ENCODE peak calls at places on chromosomes 16 and 17, in ten cellular contexts. N, M, Q, R, W, Z, E, P, C and O are unnamed samples.

GRCh38 chr17:81991684-81992513 is 14.5 kb downstream of the ASPSCR1 start:
- DNase-seq in N (peak; percentile 87), M (no peak), Q (no peak), R (peak; percentile 77), W (no peak), Z (no peak), E (no peak), P (no peak), C (peak; percentile 96), O (no peak)

GRCh38 chr16:57988929-57989328 is 11.5 kb downstream of the ZNF319 start:
- DNase-seq in N (peak; percentile 84), M (no peak), Q (no peak), R (peak; percentile 86), W (no peak), Z (no peak), E (no peak), P (no peak), C (no peak), O (no peak)

GRCh38 chr17:66834426-66834918 is 445 bp upstream of the CACNG5 start:
- DNase-seq in N (no peak), M (no peak), Q (peak; percentile 4), R (no peak), W (no peak), Z (no peak), E (no peak), P (no peak), C (no peak), O (no peak)

GRCh38 chr17:41966453-41967140 is at the start of gene CNP:
- DNase-seq in N (peak; percentile 88), M (peak; percentile 73), Q (peak; percentile 91), R (peak; percentile 85), W (peak; percentile 90), Z (peak; percentile 92), E (peak; percentile 8), P (no peak), C (peak; percentile 94), O (no peak)

GRCh38 chr16:77064037-77064436 is 127.0 kb upstream of the MON1B start:
- DNase-seq in N (no peak), M (no peak), Q (peak; percentile 12), R (no peak), W (no peak), Z (no peak), E (no peak), P (no peak), C (no peak), O (no peak)

GRCh38 chr17:73027130-73027741 is 65.3 kb downstream of the SLC39A11 start:
- DNase-seq in N (no peak), M (no peak), Q (no peak), R (no peak), W (no peak), Z (no peak), E (no peak), P (no peak), C (no peak), O (no peak)

GRCh38 chr16:13921328-13921727 is 1.4 kb downstream of the ERCC4 start:
- DNase-seq in N (peak; percentile 20), M (no peak), Q (no peak), R (no peak), W (no peak), Z (no peak), E (no peak), P (no peak), C (no peak), O (no peak)

GRCh38 chr16:4273858-4274291 is 1.1 kb upstream of the TFAP4 start:
- DNase-seq in N (peak; percentile 33), M (peak; percentile 51), Q (peak; percentile 94), R (peak; percentile 47), W (peak; percentile 82), Z (no peak), E (no peak), P (no peak), C (peak; percentile 62), O (no peak)

GRCh38 chr17:80476877-80477646 is 655 bp upstream of the NPTX1 start:
- DNase-seq in N (no peak), M (no peak), Q (no peak), R (no peak), W (no peak), Z (no peak), E (no peak), P (no peak), C (no peak), O (no peak)

DNA sequence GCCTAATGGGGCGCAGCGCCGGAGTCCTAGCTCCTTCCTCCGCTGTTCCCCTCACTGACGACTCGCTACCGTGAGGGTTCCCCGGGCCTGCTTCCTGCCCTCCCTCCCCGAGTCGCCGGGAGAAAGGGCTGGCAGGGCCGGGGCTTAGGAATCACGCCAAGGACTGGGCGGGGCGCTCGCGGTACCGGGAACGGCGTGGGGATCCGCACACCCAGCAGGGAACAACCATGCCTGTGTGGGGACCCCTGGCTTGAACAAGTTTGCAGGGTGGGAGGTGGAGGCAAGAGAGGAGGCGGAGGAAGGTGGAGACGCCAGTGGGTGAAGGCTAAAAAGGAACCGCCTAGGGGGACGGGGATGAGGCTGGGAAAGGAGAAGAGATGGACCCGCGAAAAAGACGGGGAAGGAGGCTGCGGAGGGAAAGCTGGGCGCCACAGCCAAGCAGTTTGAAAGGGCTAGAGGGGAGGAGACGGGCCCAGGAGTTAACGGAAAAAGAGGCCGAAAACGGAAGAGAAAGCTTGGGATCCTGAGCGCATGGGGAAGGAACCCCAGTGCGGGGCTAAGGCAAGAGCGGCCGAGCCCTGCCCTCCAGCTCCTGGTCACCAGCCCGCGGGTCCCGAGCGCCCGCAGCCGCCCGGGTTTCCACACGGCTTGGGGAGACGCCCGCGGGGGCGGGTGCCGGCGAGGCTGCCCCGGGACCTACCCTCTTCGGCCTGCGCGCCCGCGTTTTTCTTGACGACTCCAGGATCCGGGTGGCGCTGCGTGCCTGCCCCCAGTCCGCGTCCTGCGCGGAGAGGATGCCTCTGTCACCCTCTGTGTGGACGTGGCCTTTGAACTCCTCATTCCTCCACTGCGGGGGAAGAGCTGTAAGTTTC is 1.3 kb upstream of the CDH11 start:
- DNase-seq in N (peak; percentile 33), M (no peak), Q (peak; percentile 59), R (peak; percentile 56), W (no peak), Z (no peak), E (no peak), P (no peak), C (peak; percentile 26), O (no peak)
- TF ChIP-seq POLR2AphosphoS5 in N (peak; percentile 20), M (no peak), Q (no peak), R (peak; percentile 74), W (no peak), Z (no peak), E (no peak), P (no peak), C (peak; percentile 16), O (no peak)

GRCh38 chr16:81266680-81267095 is 28.2 kb downstream of the BCO1 start:
- DNase-seq in N (no peak), M (no peak), Q (no peak), R (no peak), W (no peak), Z (no peak), E (no peak), P (no peak), C (peak; percentile 69), O (no peak)
- TF ChIP-seq POLR2AphosphoS5 in N (no peak), M (no peak), Q (no peak), R (no peak), W (no peak), Z (no peak), E (no peak), P (no peak), C (no peak), O (no peak)

GRCh38 chr17:74437702-74438101 is 5.8 kb downstream of the GPRC5C start:
- DNase-seq in N (no peak), M (peak; percentile 37), Q (peak; percentile 65), R (no peak), W (no peak), Z (no peak), E (no peak), P (no peak), C (no peak), O (no peak)

GRCh38 chr17:74431568-74432483 is at the start of gene GPRC5C:
- DNase-seq in N (peak; percentile 96), M (peak; percentile 66), Q (peak; percentile 88), R (peak; percentile 86), W (peak; percentile 82), Z (peak; percentile 80), E (no peak), P (no peak), C (peak; percentile 95), O (no peak)

GRCh38 chr17:74433421-74434121 is 1.7 kb downstream of the GPRC5C start:
- DNase-seq in N (no peak), M (no peak), Q (peak; percentile 60), R (no peak), W (no peak), Z (no peak), E (no peak), P (no peak), C (peak; percentile 59), O (no peak)

GRCh38 chr17:74432484-74433391 is 850 bp downstream of the GPRC5C start:
- DNase-seq in N (no peak), M (no peak), Q (peak; percentile 73), R (no peak), W (peak; percentile 64), Z (no peak), E (no peak), P (no peak), C (no peak), O (no peak)

DNA sequence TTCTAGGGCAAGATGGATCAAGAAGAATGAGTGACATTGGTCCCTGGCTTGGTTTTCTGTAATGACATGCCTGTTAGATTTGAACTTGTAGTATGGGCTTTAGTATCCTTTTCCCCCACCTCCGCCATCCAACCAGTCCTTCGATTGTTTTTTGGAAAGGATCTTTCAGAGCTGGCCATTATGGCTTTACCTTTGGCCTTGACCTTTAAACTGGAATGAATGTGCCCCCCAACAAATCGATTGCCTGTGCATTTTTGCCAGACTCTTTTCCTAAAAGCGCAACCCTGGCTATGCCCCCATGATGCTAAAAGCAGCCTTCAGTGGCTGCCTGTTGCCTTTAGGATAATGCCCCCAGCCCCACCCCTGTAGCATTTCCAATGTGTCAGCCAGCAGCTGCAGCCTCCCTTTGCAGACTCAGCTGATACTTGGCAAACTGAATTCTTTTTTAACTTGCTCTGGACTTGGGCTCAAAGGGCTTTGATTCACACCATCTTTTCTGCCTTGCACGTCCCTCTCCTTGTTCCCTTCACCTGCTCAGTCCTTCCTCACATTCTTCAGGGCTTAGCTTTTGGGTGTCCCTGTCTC is 4.0 kb downstream of the GPRC5C start:
- DNase-seq in N (no peak), M (no peak), Q (no peak), R (no peak), W (no peak), Z (no peak), E (no peak), P (no peak), C (no peak), O (no peak)
- TF ChIP-seq POLR2AphosphoS5 in N (no peak), M (no peak), Q (no peak), R (no peak), W (no peak), Z (no peak), E (no peak), P (no peak), C (no peak), O (no peak)

DNA sequence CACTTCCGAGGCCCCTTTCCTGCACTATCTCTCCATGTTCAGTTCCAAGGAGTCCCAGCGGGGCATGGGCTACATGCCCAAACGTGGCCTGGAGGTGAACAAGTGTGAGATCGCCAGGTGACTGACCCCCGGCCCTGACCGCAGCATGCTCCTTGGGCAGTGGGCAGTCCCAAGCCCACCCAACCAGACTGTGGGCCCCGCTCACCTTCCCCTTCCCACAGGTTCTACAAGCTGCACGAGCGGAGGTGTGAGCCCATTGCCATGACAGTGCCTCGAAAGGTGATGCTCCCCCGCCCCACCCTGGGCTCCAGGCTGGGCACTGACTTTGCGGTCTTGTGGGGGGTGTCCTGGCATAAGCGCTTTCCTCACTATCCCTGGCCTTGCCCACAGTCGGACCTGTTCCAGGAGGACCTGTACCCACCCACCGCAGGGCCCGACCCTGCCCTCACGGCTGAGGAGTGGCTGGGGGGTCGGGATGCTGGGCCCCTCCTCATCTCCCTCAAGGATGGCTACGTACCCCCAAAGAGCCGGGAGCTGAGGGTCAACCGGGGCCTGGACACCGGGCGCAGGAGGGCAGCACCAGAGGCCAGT is 4.7 kb downstream of the CORO1A start:
- DNase-seq in N (no peak), M (no peak), Q (peak; percentile 3), R (no peak), W (peak; percentile 45), Z (no peak), E (no peak), P (no peak), C (no peak), O (no peak)
- TF ChIP-seq POLR2AphosphoS5 in N (no peak), M (no peak), Q (no peak), R (no peak), W (no peak), Z (no peak), E (no peak), P (no peak), C (no peak), O (no peak)